ENCODE peak calls at places on chromosome 12, in nine cellular contexts. N is lower lobe of right lung, X is PC-3, L is hepatocyte, R is right lobe of liver, P is keratinocyte, K is left ventricle myocardium inferior, S is ovary, B is endothelial cell of umbilical vein. E is an unnamed sample. For H3K27me3, the result is how much of the 10 kb centered on the place peaks cover.

GRCh38 chr12:51482808-51483532 is 58.3 kb downstream of the SLC4A8 start:
- DNase-seq in N (no peak), X (no peak), L (no peak), R (no peak), P (no peak), K (no peak), S (no peak), B (peak), E (no peak)

GRCh38 chr12:117854339-117855012 is 114.3 kb downstream of the KSR2 start:
- DNase-seq in N (no peak), X (peak), L (peak), R (peak), P (no peak), K (no peak), S (no peak), B (peak), E (peak)

GRCh38 chr12:63103489-63104131 is 47.4 kb downstream of the AVPR1A start:
- DNase-seq in N (no peak), X (peak), L (peak), R (no peak), P (no peak), K (no peak), S (no peak), B (peak), E (peak)

GRCh38 chr12:24175949-24176348 is 226.5 kb upstream of the SOX5 start:
- DNase-seq in N (no peak), X (no peak), L (no peak), R (no peak), P (no peak), K (no peak), S (no peak), B (no peak), E (no peak)

GRCh38 chr12:92796650-92797049 is 93.9 kb downstream of the PLEKHG7 start:
- DNase-seq in N (no peak), X (peak), L (no peak), R (no peak), P (no peak), K (no peak), S (no peak), B (no peak), E (peak)

GRCh38 chr12:71782007-71782406 is 27.3 kb downstream of the RAB21 start:
- DNase-seq in N (no peak), X (no peak), L (no peak), R (no peak), P (no peak), K (no peak), S (no peak), B (no peak), E (no peak)

GRCh38 chr12:132261328-132262138 is 67.9 kb downstream of the GALNT9 start:
- DNase-seq in N (no peak), X (no peak), L (no peak), R (no peak), P (no peak), K (no peak), S (no peak), B (no peak), E (no peak)

GRCh38 chr12:77594386-77594785 is 236.3 kb upstream of the NAV3 start:
- DNase-seq in N (no peak), X (no peak), L (no peak), R (no peak), P (no peak), K (no peak), S (no peak), B (no peak), E (no peak)

GRCh38 chr12:46265734-46266133 is 3.1 kb downstream of the SLC38A1 start:
- DNase-seq in N (no peak), X (no peak), L (no peak), R (no peak), P (no peak), K (no peak), S (no peak), B (no peak), E (no peak)

GRCh38 chr12:115468087-115468510 is 784.1 kb upstream of the TBX3 start:
- DNase-seq in N (no peak), X (peak), L (peak), R (peak), P (no peak), K (no peak), S (no peak), B (no peak), E (peak)
- TF ChIP-seq CTCF in N (no peak), X (no peak), L (peak), R (peak), P (peak), K (peak), S (no peak), B (no peak), E (no peak)

DNA sequence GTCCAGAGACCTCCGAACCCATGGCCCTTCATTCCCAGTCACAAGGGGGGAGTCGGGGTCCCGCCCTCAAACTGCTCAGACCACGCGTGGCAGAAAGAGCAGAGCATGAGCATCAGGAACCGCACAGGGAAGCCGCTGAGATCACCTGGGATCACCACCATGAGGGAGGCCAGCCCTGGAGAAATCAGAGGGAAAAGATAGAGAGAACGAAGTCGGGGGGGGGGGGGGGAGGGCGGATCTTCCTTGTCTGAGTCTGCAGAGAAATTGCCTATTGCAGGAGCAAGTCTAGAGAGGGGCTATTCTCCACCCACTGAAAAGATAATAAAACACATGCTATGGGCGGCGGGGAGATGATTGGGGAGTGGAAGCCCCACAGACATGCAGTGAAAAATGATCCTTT is 884 bp upstream of the TMEM132C start:
- DNase-seq in N (no peak), X (no peak), L (no peak), R (no peak), P (no peak), K (no peak), S (no peak), B (no peak), E (no peak)
- H3K27me3 ChIP-seq in N (under half), X (half or more), L (half or more), R (under half), P (under half), K (half or more), S (under half), B (under half), E (under half)

GRCh38 chr12:16605666-16606116 is 271 bp downstream of the LMO3 start:
- DNase-seq in N (peak), X (peak), L (no peak), R (no peak), P (no peak), K (no peak), S (no peak), B (peak), E (peak)

GRCh38 chr12:16604853-16605252 is 1.1 kb downstream of the LMO3 start:
- DNase-seq in N (peak), X (no peak), L (no peak), R (no peak), P (no peak), K (no peak), S (no peak), B (no peak), E (peak)

GRCh38 chr12:16603916-16604575 is 1.9 kb downstream of the LMO3 start:
- DNase-seq in N (no peak), X (no peak), L (no peak), R (no peak), P (no peak), K (no peak), S (no peak), B (no peak), E (peak)

GRCh38 chr12:16602412-16602811 is 3.5 kb downstream of the LMO3 start:
- DNase-seq in N (no peak), X (no peak), L (no peak), R (no peak), P (no peak), K (no peak), S (no peak), B (no peak), E (peak)

GRCh38 chr12:16603265-16603915 is 2.6 kb downstream of the LMO3 start:
- DNase-seq in N (no peak), X (no peak), L (no peak), R (no peak), P (no peak), K (no peak), S (no peak), B (no peak), E (peak)
- H3K4me3 ChIP-seq in N (peak), X (no peak), L (no peak), R (no peak), P (no peak), K (peak), S (peak), B (no peak), E (peak)

DNA sequence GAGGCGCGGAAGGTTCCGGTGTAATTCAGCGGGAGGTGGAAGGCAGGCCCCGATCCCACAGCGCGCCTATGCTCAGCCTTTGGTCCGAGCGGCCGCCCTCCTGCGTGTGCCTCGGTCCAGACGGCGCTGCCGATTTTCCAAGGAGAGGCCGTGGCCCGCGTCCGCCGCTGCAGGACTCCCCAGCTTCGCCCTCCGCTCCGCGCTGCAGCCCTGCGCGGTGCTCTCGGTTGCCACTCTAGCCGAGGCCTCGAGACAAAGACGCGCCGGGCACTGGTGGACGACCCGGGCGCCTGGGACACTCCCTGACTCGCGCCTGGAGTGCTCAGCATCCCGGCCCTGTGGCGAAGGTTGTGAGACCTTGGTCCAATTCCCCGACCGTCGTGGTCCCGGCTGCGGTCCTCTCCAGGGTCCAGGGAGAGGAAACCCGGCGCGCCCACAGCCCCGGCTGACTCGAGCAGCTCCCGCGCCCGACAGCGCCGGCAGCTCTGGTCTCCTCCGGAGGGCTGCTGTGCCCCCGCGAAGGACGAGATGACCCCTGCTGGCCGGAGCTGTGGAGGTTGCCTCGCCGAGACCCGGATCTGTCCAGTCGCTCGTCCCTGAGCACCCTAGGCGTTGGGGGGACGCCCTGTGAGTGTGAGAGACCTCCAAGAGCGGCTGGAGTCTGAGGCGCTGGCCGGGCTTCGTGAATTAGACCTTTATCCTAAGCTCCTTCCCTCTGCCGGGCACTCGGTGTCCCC is 6.5 kb downstream of the HOXC12 start:
- DNase-seq in N (no peak), X (no peak), L (no peak), R (no peak), P (no peak), K (no peak), S (no peak), B (no peak), E (no peak)
- TF ChIP-seq CTCF in N (no peak), X (no peak), L (no peak), R (no peak), P (no peak), K (no peak), S (no peak), B (no peak), E (no peak)

DNA sequence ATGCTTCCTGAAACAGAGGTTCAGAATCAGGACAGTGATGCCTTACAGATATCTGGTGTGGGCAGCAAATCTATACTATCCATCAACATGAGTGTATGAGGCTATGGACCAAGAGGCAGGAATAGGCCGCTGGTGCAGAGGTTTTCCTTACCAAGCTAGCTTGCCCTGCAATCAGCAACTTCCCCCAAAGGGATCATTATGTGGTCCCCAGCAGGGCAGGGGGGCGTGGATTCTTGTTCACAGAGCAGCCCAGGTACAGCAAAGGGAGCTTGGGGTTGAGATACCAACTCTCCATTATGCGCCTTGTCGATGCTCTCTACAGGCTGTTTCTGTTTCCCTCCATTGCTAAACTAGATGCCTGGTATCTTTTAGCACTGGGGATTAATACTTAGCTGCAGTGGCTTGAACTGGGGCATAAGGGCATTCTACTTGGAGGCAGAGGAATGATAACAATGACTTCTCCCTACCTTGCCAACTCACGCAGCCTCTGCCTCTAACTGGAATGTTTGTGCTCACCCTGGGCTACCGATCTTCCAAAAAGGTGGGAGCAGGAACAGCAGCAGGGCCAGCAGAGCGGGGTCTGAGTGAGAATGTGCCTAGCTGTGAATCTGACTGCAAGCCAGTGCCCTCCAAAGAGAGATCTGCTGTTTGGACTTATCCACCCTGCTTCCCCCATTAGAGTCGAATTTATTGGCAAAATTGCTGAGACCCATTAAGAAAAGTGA is 10.3 kb upstream of the KRT1 start:
- DNase-seq in N (no peak), X (no peak), L (no peak), R (no peak), P (no peak), K (no peak), S (no peak), B (no peak), E (no peak)
- H3K27me3 ChIP-seq in N (half or more), X (under half), L (half or more), R (under half), P (under half), K (half or more), S (under half), B (under half), E (under half)

GRCh38 chr12:111773801-111774551 is 7.2 kb downstream of the ALDH2 start:
- DNase-seq in N (peak), X (no peak), L (peak), R (peak), P (no peak), K (peak), S (peak), B (no peak), E (peak)

GRCh38 chr12:111766608-111767361 is at the start of gene ALDH2:
- DNase-seq in N (peak), X (no peak), L (peak), R (peak), P (no peak), K (peak), S (peak), B (peak), E (no peak)

GRCh38 chr12:111767362-111768158 is 827 bp downstream of the ALDH2 start:
- DNase-seq in N (no peak), X (no peak), L (peak), R (no peak), P (no peak), K (no peak), S (peak), B (peak), E (peak)

GRCh38 chr12:111768159-111768895 is 1.6 kb downstream of the ALDH2 start:
- DNase-seq in N (no peak), X (no peak), L (no peak), R (no peak), P (no peak), K (no peak), S (no peak), B (no peak), E (no peak)

GRCh38 chr12:111769599-111769998 is 2.9 kb downstream of the ALDH2 start:
- DNase-seq in N (no peak), X (no peak), L (no peak), R (no peak), P (no peak), K (no peak), S (no peak), B (no peak), E (no peak)
- H3K4me3 ChIP-seq in N (peak), X (no peak), L (no peak), R (no peak), P (no peak), K (no peak), S (no peak), B (no peak), E (no peak)

DNA sequence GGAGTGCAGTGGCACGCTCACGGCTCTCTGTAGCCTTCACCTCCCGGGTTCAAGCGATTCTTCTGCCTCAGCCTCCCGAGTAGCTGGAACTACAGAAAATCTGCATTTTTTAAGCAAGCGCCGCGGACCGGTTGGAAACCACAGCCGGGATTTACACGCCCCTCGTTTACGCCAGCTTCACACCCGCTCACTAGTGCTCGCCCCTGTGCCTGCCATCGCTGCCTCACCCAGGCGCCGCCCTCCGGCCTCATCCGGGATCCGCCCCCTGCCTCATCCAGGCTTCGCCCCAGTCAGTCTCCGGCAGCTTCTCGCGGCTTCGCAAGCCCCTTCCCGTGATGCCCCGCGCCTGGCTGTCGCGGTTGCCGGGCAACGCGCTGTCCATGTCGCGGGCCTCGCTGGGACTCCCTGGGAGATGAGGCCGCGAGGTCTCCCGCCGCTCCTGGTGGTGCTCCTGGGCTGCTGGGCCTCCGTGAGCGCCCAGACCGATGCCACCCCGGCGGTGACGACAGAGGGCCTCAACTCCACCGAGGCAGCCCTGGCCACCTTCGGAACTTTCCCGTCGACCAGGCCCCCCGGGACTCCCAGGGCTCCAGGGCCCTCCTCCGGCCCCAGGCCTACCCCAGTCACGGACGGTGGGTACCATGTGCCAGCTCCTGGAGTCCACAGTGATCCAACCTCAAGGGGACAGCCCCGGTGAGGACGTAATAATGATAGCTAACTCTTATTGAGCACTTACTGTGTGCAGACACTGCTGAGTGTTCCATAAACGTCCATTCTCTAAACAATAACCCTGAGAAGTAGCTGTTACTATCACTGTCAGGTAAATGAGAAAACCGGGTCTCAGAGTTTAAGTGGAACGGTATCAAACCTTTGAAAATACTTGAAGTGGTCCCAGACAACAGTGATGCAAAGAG is at the start of gene TCTN1:
- DNase-seq in N (peak), X (peak), L (peak), R (peak), P (peak), K (peak), S (peak), B (peak), E (peak)
- TF ChIP-seq CTCF in N (no peak), X (no peak), L (no peak), R (no peak), P (no peak), K (peak), S (peak), B (no peak), E (peak)

GRCh38 chr12:86261142-86261541 is 5.0 kb upstream of the MGAT4C start:
- DNase-seq in N (no peak), X (peak), L (no peak), R (no peak), P (no peak), K (no peak), S (no peak), B (no peak), E (peak)
- H3K27me3 ChIP-seq in N (under half), X (under half), L (under half), R (under half), P (under half), K (under half), S (under half), B (under half), E (under half)

DNA sequence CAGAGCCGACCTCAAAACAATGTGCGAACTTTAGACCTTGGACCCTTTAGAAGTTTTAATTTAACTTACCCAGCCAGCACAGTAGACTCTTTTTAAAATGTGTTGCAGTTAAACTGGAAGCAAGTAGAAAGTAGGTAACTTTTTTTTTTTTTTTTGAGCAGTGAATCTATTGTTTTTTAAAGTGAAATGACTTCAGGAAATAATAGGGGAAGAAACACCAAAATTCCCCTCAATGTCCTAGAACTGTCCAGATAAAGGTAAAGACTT is 1.1 kb upstream of the ATXN2 start:
- DNase-seq in N (no peak), X (no peak), L (no peak), R (no peak), P (no peak), K (no peak), S (no peak), B (no peak), E (no peak)
- H3K4me3 ChIP-seq in N (peak), X (peak), L (peak), R (peak), P (peak), K (peak), S (no peak), B (peak), E (peak)

DNA sequence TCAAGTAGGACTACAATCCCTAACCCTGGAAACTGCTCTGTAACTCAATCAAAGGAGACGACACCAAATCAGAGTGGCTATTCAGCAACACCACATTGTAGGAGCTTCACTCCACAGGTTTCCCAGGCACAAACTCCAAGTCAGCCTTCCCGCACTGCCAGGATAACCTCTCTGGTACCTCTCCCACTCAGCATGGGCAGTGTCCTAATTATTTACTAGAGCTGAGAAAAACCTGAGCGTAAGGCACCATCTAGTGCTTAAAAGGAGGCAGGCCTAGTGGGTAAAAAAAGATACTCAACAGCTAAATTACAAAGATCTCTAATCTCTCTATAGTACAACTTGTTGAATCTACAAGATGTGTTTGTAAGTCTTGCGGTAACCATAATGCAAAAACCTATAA is 36.1 kb downstream of the PARP11 start:
- DNase-seq in N (no peak), X (no peak), L (no peak), R (no peak), P (no peak), K (no peak), S (no peak), B (no peak), E (no peak)
- TF ChIP-seq CTCF in N (no peak), X (no peak), L (no peak), R (no peak), P (no peak), K (no peak), S (no peak), B (no peak), E (no peak)